ENCODE peak calls at places on chromosome 1, in seven cellular contexts. One of them, this sample, is unnamed.

GRCh38 chr1:186838380-186839076 is 9.8 kb downstream of the PLA2G4A start:
- DNase-seq in T-helper 2 cell treated with Interferon-gamma antibody and Interleukin-4, amounts not matched to agents 5 μg/mL and 100 μg/mL, for 36 hours: no peak
- DNase-seq in upper lobe of left lung: no peak
- DNase-seq in choroid plexus epithelial cell: no peak
- DNase-seq in RPMI8226: no peak
- DNase-seq in GM18507: no peak
- DNase-seq in mesothelial cell of epicardium: no peak
- DNase-seq in this sample: peak

GRCh38 chr1:163172596-163172995 is 30.1 kb downstream of the RGS5 start:
- DNase-seq in T-helper 2 cell treated with Interferon-gamma antibody and Interleukin-4, amounts not matched to agents 5 μg/mL and 100 μg/mL, for 36 hours: no peak
- DNase-seq in upper lobe of left lung: no peak
- DNase-seq in choroid plexus epithelial cell: no peak
- DNase-seq in RPMI8226: no peak
- DNase-seq in GM18507: no peak
- DNase-seq in mesothelial cell of epicardium: no peak
- DNase-seq in this sample: peak

GRCh38 chr1:234281826-234282489 is 91.3 kb upstream of the COA6 start:
- DNase-seq in T-helper 2 cell treated with Interferon-gamma antibody and Interleukin-4, amounts not matched to agents 5 μg/mL and 100 μg/mL, for 36 hours: no peak
- DNase-seq in upper lobe of left lung: no peak
- DNase-seq in choroid plexus epithelial cell: no peak
- DNase-seq in RPMI8226: no peak
- DNase-seq in GM18507: no peak
- DNase-seq in mesothelial cell of epicardium: no peak
- DNase-seq in this sample: no peak

GRCh38 chr1:24022611-24023359 is 42.7 kb upstream of the SRSF10 start:
- DNase-seq in T-helper 2 cell treated with Interferon-gamma antibody and Interleukin-4, amounts not matched to agents 5 μg/mL and 100 μg/mL, for 36 hours: no peak
- DNase-seq in upper lobe of left lung: no peak
- DNase-seq in choroid plexus epithelial cell: peak
- DNase-seq in RPMI8226: no peak
- DNase-seq in GM18507: no peak
- DNase-seq in mesothelial cell of epicardium: no peak
- DNase-seq in this sample: no peak

GRCh38 chr1:87706779-87707228 is 378.1 kb downstream of the LMO4 start:
- DNase-seq in T-helper 2 cell treated with Interferon-gamma antibody and Interleukin-4, amounts not matched to agents 5 μg/mL and 100 μg/mL, for 36 hours: no peak
- DNase-seq in upper lobe of left lung: no peak
- DNase-seq in choroid plexus epithelial cell: no peak
- DNase-seq in RPMI8226: no peak
- DNase-seq in GM18507: no peak
- DNase-seq in mesothelial cell of epicardium: no peak
- DNase-seq in this sample: no peak

GRCh38 chr1:229376521-229376920 is 33.7 kb upstream of the CCSAP start:
- DNase-seq in T-helper 2 cell treated with Interferon-gamma antibody and Interleukin-4, amounts not matched to agents 5 μg/mL and 100 μg/mL, for 36 hours: no peak
- DNase-seq in upper lobe of left lung: no peak
- DNase-seq in choroid plexus epithelial cell: no peak
- DNase-seq in RPMI8226: no peak
- DNase-seq in GM18507: no peak
- DNase-seq in mesothelial cell of epicardium: no peak
- DNase-seq in this sample: no peak

GRCh38 chr1:235093013-235093618 is 35.5 kb downstream of the TOMM20 start:
- DNase-seq in T-helper 2 cell treated with Interferon-gamma antibody and Interleukin-4, amounts not matched to agents 5 μg/mL and 100 μg/mL, for 36 hours: no peak
- DNase-seq in upper lobe of left lung: peak
- DNase-seq in choroid plexus epithelial cell: peak
- DNase-seq in RPMI8226: no peak
- DNase-seq in GM18507: no peak
- DNase-seq in mesothelial cell of epicardium: peak
- DNase-seq in this sample: peak

GRCh38 chr1:1320666-1321448 is 3.6 kb downstream of the INTS11 start:
- DNase-seq in T-helper 2 cell treated with Interferon-gamma antibody and Interleukin-4, amounts not matched to agents 5 μg/mL and 100 μg/mL, for 36 hours: no peak
- DNase-seq in upper lobe of left lung: no peak
- DNase-seq in choroid plexus epithelial cell: no peak
- DNase-seq in RPMI8226: no peak
- DNase-seq in GM18507: no peak
- DNase-seq in mesothelial cell of epicardium: no peak
- DNase-seq in this sample: no peak

GRCh38 chr1:43975249-43975961 is 645 bp downstream of the ATP6V0B start:
- DNase-seq in T-helper 2 cell treated with Interferon-gamma antibody and Interleukin-4, amounts not matched to agents 5 μg/mL and 100 μg/mL, for 36 hours: no peak
- DNase-seq in upper lobe of left lung: peak
- DNase-seq in choroid plexus epithelial cell: peak
- DNase-seq in RPMI8226: peak
- DNase-seq in GM18507: no peak
- DNase-seq in mesothelial cell of epicardium: no peak
- DNase-seq in this sample: peak